ENCODE peak calls at places on chromosome 21, in eight cellular contexts. A is NCI-H446 treated with DMSO at 0.1 percent for 48 hours; C is progenitor cell of endocrine pancreas; H is CD8-positive, alpha-beta memory T cell; B is cardiac muscle cell; D is amygdala; I is prostate gland; S is retinal pigment epithelial cell. F is an unnamed sample.

GRCh38 chr21:14901482-14901958 is 163.3 kb downstream of the NRIP1 start:
- DNase-seq in H (no peak), B (peak; percentile 54), A (no peak), I (no peak), C (no peak), S (peak; percentile 78), D (no peak), F (no peak)

GRCh38 chr21:45391743-45392079 is 13.3 kb upstream of the COL18A1 start:
- DNase-seq in B (no peak), A (no peak), H (no peak), S (no peak), D (no peak), C (no peak), I (no peak), F (no peak)

GRCh38 chr21:42112857-42113256 is 41.7 kb downstream of the UMODL1 start:
- DNase-seq in C (no peak), B (peak; percentile 69), D (no peak), S (peak; percentile 55), I (no peak), A (peak; percentile 45), H (no peak), F (peak; percentile 27)

GRCh38 chr21:36429672-36430546 is 44.7 kb downstream of the CHAF1B start:
- DNase-seq in B (peak; percentile 97), I (peak; percentile 15), S (peak; percentile 99), H (peak; percentile 32), C (peak; percentile 51), A (no peak), D (no peak), F (peak; percentile 73)

GRCh38 chr21:44889625-44890337 is 16.3 kb upstream of the PTTG1IP start:
- DNase-seq in D (no peak), S (no peak), C (no peak), B (no peak), H (no peak), A (no peak), I (no peak), F (no peak)

GRCh38 chr21:42262826-42263225 is 43.9 kb downstream of the ABCG1 start:
- DNase-seq in C (no peak), H (no peak), I (peak; percentile 79), S (peak; percentile 8), A (no peak), D (no peak), B (peak; percentile 44), F (no peak)

GRCh38 chr21:44681152-44681551 is 811 bp downstream of the KRTAP12-1 start:
- DNase-seq in B (no peak), D (no peak), C (no peak), H (no peak), I (no peak), S (no peak), A (no peak), F (no peak)

GRCh38 chr21:45430521-45431501 is 25.8 kb downstream of the COL18A1 start:
- DNase-seq in I (no peak), S (peak; percentile 95), H (no peak), B (no peak), A (no peak), D (no peak), C (peak; percentile 53), F (no peak)

GRCh38 chr21:41581592-41582228 is 73.8 kb upstream of the TMPRSS2 start:
- DNase-seq in D (no peak), H (no peak), I (no peak), A (no peak), B (no peak), S (no peak), C (no peak), F (no peak)

GRCh38 chr21:42463861-42464515 is 32.0 kb downstream of the RSPH1 start:
- DNase-seq in A (no peak), C (no peak), H (peak; percentile 75), B (peak; percentile 57), D (no peak), S (no peak), I (no peak), F (peak; percentile 42)

GRCh38 chr21:39022035-39022900 is 161.0 kb downstream of the PSMG1 start:
- DNase-seq in H (no peak), B (no peak), I (no peak), S (no peak), D (no peak), C (no peak), A (no peak), F (no peak)

GRCh38 chr21:34835526-34835925 is 166.7 kb downstream of the CLIC6 start:
- DNase-seq in S (no peak), B (peak; percentile 69), I (no peak), H (no peak), D (no peak), C (no peak), A (no peak), F (no peak)

GRCh38 chr21:38140192-38140905 is 116.4 kb upstream of the KCNJ15 start:
- DNase-seq in S (peak; percentile 62), D (no peak), B (peak; percentile 71), A (peak; percentile 89), I (peak; percentile 64), H (no peak), C (no peak), F (peak; percentile 79)

GRCh38 chr21:23986214-23986613 is 1621.1 kb downstream of the MRPL39 start:
- DNase-seq in D (no peak), I (no peak), S (no peak), C (no peak), A (no peak), H (no peak), B (no peak), F (no peak)

GRCh38 chr21:32064511-32064910 is 191.7 kb downstream of the HUNK start:
- DNase-seq in I (no peak), C (no peak), A (no peak), D (no peak), B (no peak), H (no peak), S (no peak), F (no peak)

GRCh38 chr21:33655591-33656221 is 13.4 kb downstream of the ITSN1 start:
- DNase-seq in D (no peak), B (peak; percentile 87), H (no peak), C (no peak), A (no peak), S (peak; percentile 93), I (no peak), F (no peak)

GRCh38 chr21:39060485-39061099 is 122.7 kb downstream of the PSMG1 start:
- DNase-seq in I (no peak), C (no peak), H (no peak), B (no peak), S (no peak), A (no peak), D (no peak), F (no peak)

GRCh38 chr21:44845418-44846200 is 27.7 kb upstream of the SUMO3 start:
- DNase-seq in C (peak; percentile 44), D (no peak), A (no peak), I (no peak), B (peak; percentile 85), S (no peak), H (peak; percentile 29), F (peak; percentile 78)

GRCh38 chr21:36892201-36892600 is 74.3 kb downstream of the HLCS start:
- DNase-seq in S (no peak), A (no peak), B (no peak), C (no peak), I (no peak), D (no peak), H (no peak), F (no peak)

GRCh38 chr21:25911730-25912401 is 177.1 kb downstream of the GABPA start:
- DNase-seq in H (no peak), S (no peak), B (no peak), A (peak; percentile 54), C (no peak), D (no peak), I (no peak), F (no peak)

GRCh38 chr21:38914531-38915385 is 109.0 kb downstream of the ETS2 start:
- DNase-seq in H (no peak), S (no peak), I (no peak), A (no peak), C (no peak), D (no peak), B (peak; percentile 40), F (no peak)

GRCh38 chr21:37552496-37553399 is 186.2 kb downstream of the DYRK1A start:
- DNase-seq in C (no peak), B (no peak), H (no peak), S (no peak), A (no peak), I (no peak), D (no peak), F (no peak)

GRCh38 chr21:44949161-44950015 is 9.6 kb downstream of the SLX9 start:
- DNase-seq in A (no peak), D (no peak), S (no peak), C (peak; percentile 88), B (peak; percentile 79), H (peak; percentile 65), I (peak; percentile 84), F (peak; percentile 58)